ENCODE peak calls at places on chromosomes 5 and 9, in six cellular contexts. One of them, this sample, is unnamed.

GRCh38 chr5:146338774-146339714 is at the start of gene POU4F3:
- DNase-seq in head of caudate nucleus: peak
- DNase-seq in adipocyte: no peak
- DNase-seq in activated naive CD8-positive, alpha-beta T cell treated with anti-CD3 and anti-CD28 coated beads, Interleukin-2, amount 50 U/mL, for 16 hours: no peak
- DNase-seq in naive thymus-derived CD8-positive, alpha-beta T cell: no peak
- DNase-seq in GM23248: no peak
- DNase-seq in this sample: no peak

GRCh38 chr5:61052870-61053269 is 107.9 kb downstream of the NDUFAF2 start:
- DNase-seq in head of caudate nucleus: no peak
- DNase-seq in adipocyte: peak
- DNase-seq in activated naive CD8-positive, alpha-beta T cell treated with anti-CD3 and anti-CD28 coated beads, Interleukin-2, amount 50 U/mL, for 16 hours: no peak
- DNase-seq in naive thymus-derived CD8-positive, alpha-beta T cell: no peak
- DNase-seq in GM23248: peak
- DNase-seq in this sample: no peak

GRCh38 chr5:143554918-143555477 is 151.5 kb upstream of the NR3C1 start:
- DNase-seq in head of caudate nucleus: no peak
- DNase-seq in adipocyte: peak
- DNase-seq in activated naive CD8-positive, alpha-beta T cell treated with anti-CD3 and anti-CD28 coated beads, Interleukin-2, amount 50 U/mL, for 16 hours: no peak
- DNase-seq in naive thymus-derived CD8-positive, alpha-beta T cell: no peak
- DNase-seq in GM23248: peak
- DNase-seq in this sample: no peak

GRCh38 chr9:128150594-128151342 is 1.5 kb downstream of the LCN2 start:
- DNase-seq in head of caudate nucleus: no peak
- DNase-seq in adipocyte: no peak
- DNase-seq in activated naive CD8-positive, alpha-beta T cell treated with anti-CD3 and anti-CD28 coated beads, Interleukin-2, amount 50 U/mL, for 16 hours: no peak
- DNase-seq in naive thymus-derived CD8-positive, alpha-beta T cell: no peak
- DNase-seq in GM23248: no peak
- DNase-seq in this sample: no peak

GRCh38 chr9:6739218-6739617 is 18.6 kb upstream of the KDM4C start:
- DNase-seq in head of caudate nucleus: no peak
- DNase-seq in adipocyte: peak
- DNase-seq in activated naive CD8-positive, alpha-beta T cell treated with anti-CD3 and anti-CD28 coated beads, Interleukin-2, amount 50 U/mL, for 16 hours: no peak
- DNase-seq in naive thymus-derived CD8-positive, alpha-beta T cell: no peak
- DNase-seq in GM23248: peak
- DNase-seq in this sample: no peak

GRCh38 chr5:102591650-102592049 is 92.8 kb upstream of the SLCO6A1 start:
- DNase-seq in head of caudate nucleus: no peak
- DNase-seq in adipocyte: no peak
- DNase-seq in activated naive CD8-positive, alpha-beta T cell treated with anti-CD3 and anti-CD28 coated beads, Interleukin-2, amount 50 U/mL, for 16 hours: no peak
- DNase-seq in naive thymus-derived CD8-positive, alpha-beta T cell: no peak
- DNase-seq in GM23248: no peak
- DNase-seq in this sample: no peak

GRCh38 chr9:93642961-93643360 is 66.6 kb downstream of the PHF2 start:
- DNase-seq in head of caudate nucleus: no peak
- DNase-seq in adipocyte: peak
- DNase-seq in activated naive CD8-positive, alpha-beta T cell treated with anti-CD3 and anti-CD28 coated beads, Interleukin-2, amount 50 U/mL, for 16 hours: no peak
- DNase-seq in naive thymus-derived CD8-positive, alpha-beta T cell: no peak
- DNase-seq in GM23248: peak
- DNase-seq in this sample: no peak

GRCh38 chr9:105503873-105504272 is 54.1 kb upstream of the FKTN start:
- DNase-seq in head of caudate nucleus: no peak
- DNase-seq in adipocyte: peak
- DNase-seq in activated naive CD8-positive, alpha-beta T cell treated with anti-CD3 and anti-CD28 coated beads, Interleukin-2, amount 50 U/mL, for 16 hours: no peak
- DNase-seq in naive thymus-derived CD8-positive, alpha-beta T cell: no peak
- DNase-seq in GM23248: peak
- DNase-seq in this sample: no peak

GRCh38 chr5:133934822-133935793 is 33.3 kb downstream of the C5orf15 start:
- DNase-seq in head of caudate nucleus: no peak
- DNase-seq in adipocyte: no peak
- DNase-seq in activated naive CD8-positive, alpha-beta T cell treated with anti-CD3 and anti-CD28 coated beads, Interleukin-2, amount 50 U/mL, for 16 hours: no peak
- DNase-seq in naive thymus-derived CD8-positive, alpha-beta T cell: peak
- DNase-seq in GM23248: no peak
- DNase-seq in this sample: peak

GRCh38 chr9:80866576-80867227 is 822.6 kb downstream of the TLE1 start:
- DNase-seq in head of caudate nucleus: no peak
- DNase-seq in adipocyte: no peak
- DNase-seq in activated naive CD8-positive, alpha-beta T cell treated with anti-CD3 and anti-CD28 coated beads, Interleukin-2, amount 50 U/mL, for 16 hours: no peak
- DNase-seq in naive thymus-derived CD8-positive, alpha-beta T cell: no peak
- DNase-seq in GM23248: no peak
- DNase-seq in this sample: no peak

GRCh38 chr9:96615421-96615820 is 4.2 kb downstream of the CDC14B start:
- DNase-seq in head of caudate nucleus: no peak
- DNase-seq in adipocyte: no peak
- DNase-seq in activated naive CD8-positive, alpha-beta T cell treated with anti-CD3 and anti-CD28 coated beads, Interleukin-2, amount 50 U/mL, for 16 hours: no peak
- DNase-seq in naive thymus-derived CD8-positive, alpha-beta T cell: no peak
- DNase-seq in GM23248: no peak
- DNase-seq in this sample: no peak

GRCh38 chr9:133226219-133227171 is 17.4 kb upstream of the OBP2B start:
- DNase-seq in head of caudate nucleus: no peak
- DNase-seq in adipocyte: no peak
- DNase-seq in activated naive CD8-positive, alpha-beta T cell treated with anti-CD3 and anti-CD28 coated beads, Interleukin-2, amount 50 U/mL, for 16 hours: no peak
- DNase-seq in naive thymus-derived CD8-positive, alpha-beta T cell: no peak
- DNase-seq in GM23248: no peak
- DNase-seq in this sample: no peak

GRCh38 chr9:20898885-20899554 is 132.4 kb downstream of the HACD4 start:
- DNase-seq in head of caudate nucleus: no peak
- DNase-seq in adipocyte: peak
- DNase-seq in activated naive CD8-positive, alpha-beta T cell treated with anti-CD3 and anti-CD28 coated beads, Interleukin-2, amount 50 U/mL, for 16 hours: no peak
- DNase-seq in naive thymus-derived CD8-positive, alpha-beta T cell: no peak
- DNase-seq in GM23248: peak
- DNase-seq in this sample: no peak

GRCh38 chr5:71955718-71956117 is 151.6 kb upstream of the MAP1B start:
- DNase-seq in head of caudate nucleus: no peak
- DNase-seq in adipocyte: no peak
- DNase-seq in activated naive CD8-positive, alpha-beta T cell treated with anti-CD3 and anti-CD28 coated beads, Interleukin-2, amount 50 U/mL, for 16 hours: no peak
- DNase-seq in naive thymus-derived CD8-positive, alpha-beta T cell: no peak
- DNase-seq in GM23248: no peak
- DNase-seq in this sample: no peak

This sample was measured in B cell.